ENCODE peak calls at places on chromosome 11, in nine cellular contexts. O, W, Z, D, B, L, T, M and E are unnamed samples.

GRCh38 chr11:6431861-6432260 is 8.9 kb downstream of the HPX start:
- DNase-seq in W (peak), B (no peak), D (no peak), Z (no peak), M (no peak), L (no peak), T (peak), O (no peak), E (peak)

GRCh38 chr11:63503492-63503891 is 2.4 kb upstream of the LGALS12 start:
- DNase-seq in T (no peak), W (no peak), D (no peak), L (no peak), B (no peak), O (no peak), Z (no peak), M (no peak), E (no peak)

GRCh38 chr11:134355136-134355535 is 23.3 kb downstream of the GLB1L2 start:
- DNase-seq in L (no peak), M (no peak), T (no peak), Z (no peak), B (no peak), O (no peak), D (no peak), W (no peak), E (no peak)

GRCh38 chr11:114132944-114133394 is 73.5 kb downstream of the ZBTB16 start:
- DNase-seq in B (no peak), L (no peak), T (no peak), O (no peak), D (no peak), Z (no peak), W (no peak), M (no peak), E (no peak)

GRCh38 chr11:110919241-110919893 is 207.1 kb upstream of the ARHGAP20 start:
- DNase-seq in Z (no peak), M (no peak), B (no peak), D (peak), W (no peak), L (no peak), O (no peak), T (no peak), E (no peak)

GRCh38 chr11:12058425-12059115 is 50.1 kb upstream of the DKK3 start:
- DNase-seq in L (no peak), B (no peak), T (no peak), W (no peak), Z (no peak), M (no peak), D (no peak), O (no peak), E (no peak)

GRCh38 chr11:113401718-113402117 is 14.1 kb downstream of the ANKK1 start:
- DNase-seq in L (no peak), T (peak), D (no peak), B (peak), M (peak), Z (peak), O (no peak), W (peak), E (peak)

GRCh38 chr11:56513280-56513679 is 22.1 kb upstream of the OR5M8 start:
- DNase-seq in T (no peak), O (no peak), D (no peak), W (no peak), L (no peak), B (no peak), M (no peak), Z (no peak), E (no peak)

GRCh38 chr11:78319453-78319955 is 98.1 kb downstream of the GAB2 start:
- DNase-seq in L (no peak), O (no peak), M (peak), W (no peak), D (no peak), Z (no peak), T (no peak), B (no peak), E (no peak)

GRCh38 chr11:120622189-120622912 is 110.8 kb downstream of the GRIK4 start:
- DNase-seq in W (no peak), T (no peak), O (peak), B (no peak), M (no peak), D (no peak), L (no peak), Z (no peak), E (no peak)

GRCh38 chr11:123742334-123742733 is 874 bp upstream of the ZNF202 start:
- DNase-seq in O (no peak), W (no peak), D (no peak), M (no peak), B (no peak), Z (no peak), T (no peak), L (no peak), E (no peak)

GRCh38 chr11:68806931-68807844 is 34.5 kb downstream of the CPT1A start:
- DNase-seq in M (no peak), O (no peak), L (no peak), D (no peak), B (no peak), T (peak), Z (no peak), W (no peak), E (no peak)

GRCh38 chr11:118415739-118416068 is 14.3 kb downstream of the ATP5MG start:
- DNase-seq in O (peak), D (no peak), Z (no peak), M (no peak), W (peak), T (peak), B (no peak), L (no peak), E (peak)